ENCODE peak calls at places on chromosome 15, in ten cellular contexts. One of them, this sample, is unnamed.
A peak's percentile ranks its signal among the peaks of the same experiment; 100 is the strongest.

GRCh38 chr15:59376735-59377134 is 4.1 kb upstream of the MYO1E start:
- DNase-seq in HCT116: no peak
- DNase-seq in spleen: no peak
- DNase-seq in K562: no peak
- DNase-seq in stomach: no peak
- DNase-seq in esophagus muscularis mucosa: no peak
- DNase-seq in GM12878: no peak
- DNase-seq in breast epithelium: no peak
- DNase-seq in endothelial cell of umbilical vein: peak; percentile 37
- DNase-seq in vagina: no peak
- DNase-seq in this sample: no peak

GRCh38 chr15:68833734-68834334 is 13.1 kb upstream of the ANP32A start:
- DNase-seq in HCT116: no peak
- DNase-seq in spleen: no peak
- DNase-seq in K562: no peak
- DNase-seq in stomach: no peak
- DNase-seq in esophagus muscularis mucosa: no peak
- DNase-seq in GM12878: no peak
- DNase-seq in breast epithelium: no peak
- DNase-seq in endothelial cell of umbilical vein: no peak
- DNase-seq in vagina: no peak
- DNase-seq in this sample: no peak

GRCh38 chr15:66405605-66406004 is 18.9 kb downstream of the MAP2K1 start:
- DNase-seq in HCT116: no peak
- DNase-seq in spleen: no peak
- DNase-seq in K562: no peak
- DNase-seq in stomach: no peak
- DNase-seq in esophagus muscularis mucosa: no peak
- DNase-seq in GM12878: no peak
- DNase-seq in breast epithelium: no peak
- DNase-seq in endothelial cell of umbilical vein: peak; percentile 83
- DNase-seq in vagina: no peak
- DNase-seq in this sample: no peak

GRCh38 chr15:57640935-57641682 is 49.4 kb downstream of the MYZAP start:
- DNase-seq in HCT116: no peak
- DNase-seq in spleen: no peak
- DNase-seq in K562: peak; percentile 19
- DNase-seq in stomach: no peak
- DNase-seq in esophagus muscularis mucosa: peak; percentile 29
- DNase-seq in GM12878: no peak
- DNase-seq in breast epithelium: no peak
- DNase-seq in endothelial cell of umbilical vein: peak; percentile 41
- DNase-seq in vagina: no peak
- DNase-seq in this sample: peak; percentile 25

GRCh38 chr15:81373996-81374395 is at the start of gene TMC3:
- DNase-seq in HCT116: no peak
- DNase-seq in spleen: no peak
- DNase-seq in K562: no peak
- DNase-seq in stomach: no peak
- DNase-seq in esophagus muscularis mucosa: no peak
- DNase-seq in GM12878: no peak
- DNase-seq in breast epithelium: no peak
- DNase-seq in endothelial cell of umbilical vein: no peak
- DNase-seq in vagina: peak; percentile 80
- DNase-seq in this sample: no peak

GRCh38 chr15:63124506-63124905 is 2.8 kb downstream of the LACTB start:
- DNase-seq in HCT116: no peak
- DNase-seq in spleen: no peak
- DNase-seq in K562: no peak
- DNase-seq in stomach: no peak
- DNase-seq in esophagus muscularis mucosa: no peak
- DNase-seq in GM12878: no peak
- DNase-seq in breast epithelium: no peak
- DNase-seq in endothelial cell of umbilical vein: no peak
- DNase-seq in vagina: no peak
- DNase-seq in this sample: no peak

GRCh38 chr15:62124176-62124952 is 40.7 kb downstream of the C2CD4B start:
- DNase-seq in HCT116: no peak
- DNase-seq in spleen: no peak
- DNase-seq in K562: no peak
- DNase-seq in stomach: no peak
- DNase-seq in esophagus muscularis mucosa: peak; percentile 5
- DNase-seq in GM12878: no peak
- DNase-seq in breast epithelium: no peak
- DNase-seq in endothelial cell of umbilical vein: peak; percentile 99
- DNase-seq in vagina: no peak
- DNase-seq in this sample: no peak

GRCh38 chr15:25775317-25775912 is 87.7 kb downstream of the ATP10A start:
- DNase-seq in HCT116: no peak
- DNase-seq in spleen: no peak
- DNase-seq in K562: no peak
- DNase-seq in stomach: peak; percentile 25
- DNase-seq in esophagus muscularis mucosa: peak; percentile 94
- DNase-seq in GM12878: peak; percentile 40
- DNase-seq in breast epithelium: no peak
- DNase-seq in endothelial cell of umbilical vein: no peak
- DNase-seq in vagina: peak; percentile 84
- DNase-seq in this sample: no peak

GRCh38 chr15:90914240-90915080 is 11.4 kb downstream of the MAN2A2 start:
- DNase-seq in HCT116: no peak
- DNase-seq in spleen: peak; percentile 78
- DNase-seq in K562: no peak
- DNase-seq in stomach: no peak
- DNase-seq in esophagus muscularis mucosa: no peak
- DNase-seq in GM12878: no peak
- DNase-seq in breast epithelium: no peak
- DNase-seq in endothelial cell of umbilical vein: no peak
- DNase-seq in vagina: no peak
- DNase-seq in this sample: no peak

GRCh38 chr15:42858999-42859789 is 61.4 kb downstream of the TTBK2 start:
- DNase-seq in HCT116: no peak
- DNase-seq in spleen: no peak
- DNase-seq in K562: no peak
- DNase-seq in stomach: no peak
- DNase-seq in esophagus muscularis mucosa: no peak
- DNase-seq in GM12878: no peak
- DNase-seq in breast epithelium: no peak
- DNase-seq in endothelial cell of umbilical vein: no peak
- DNase-seq in vagina: no peak
- DNase-seq in this sample: no peak

GRCh38 chr15:89750560-89751542 is at the start of gene MESP1:
- DNase-seq in HCT116: peak; percentile 78
- DNase-seq in spleen: peak; percentile 98
- DNase-seq in K562: peak; percentile 95
- DNase-seq in stomach: peak; percentile 95
- DNase-seq in esophagus muscularis mucosa: peak; percentile 95
- DNase-seq in GM12878: peak; percentile 51
- DNase-seq in breast epithelium: peak; percentile 83
- DNase-seq in endothelial cell of umbilical vein: peak; percentile 91
- DNase-seq in vagina: no peak
- DNase-seq in this sample: peak; percentile 89

GRCh38 chr15:71702496-71702895 is 107.9 kb upstream of the NR2E3 start:
- DNase-seq in HCT116: no peak
- DNase-seq in spleen: no peak
- DNase-seq in K562: no peak
- DNase-seq in stomach: no peak
- DNase-seq in esophagus muscularis mucosa: peak; percentile 75
- DNase-seq in GM12878: no peak
- DNase-seq in breast epithelium: no peak
- DNase-seq in endothelial cell of umbilical vein: no peak
- DNase-seq in vagina: peak; percentile 60
- DNase-seq in this sample: no peak
- TF ChIP-seq CTCF in HCT116: no peak
- TF ChIP-seq CTCF in spleen: no peak
- TF ChIP-seq CTCF in K562: no peak
- TF ChIP-seq CTCF in stomach: no peak
- TF ChIP-seq CTCF in esophagus muscularis mucosa: no peak
- TF ChIP-seq CTCF in GM12878: no peak
- TF ChIP-seq CTCF in breast epithelium: no peak
- TF ChIP-seq CTCF in endothelial cell of umbilical vein: no peak
- TF ChIP-seq CTCF in vagina: no peak
- TF ChIP-seq CTCF in this sample: no peak

GRCh38 chr15:32872606-32873291 is 154.9 kb downstream of the GREM1 start:
- DNase-seq in HCT116: no peak
- DNase-seq in spleen: no peak
- DNase-seq in K562: no peak
- DNase-seq in stomach: peak; percentile 26
- DNase-seq in esophagus muscularis mucosa: no peak
- DNase-seq in GM12878: no peak
- DNase-seq in breast epithelium: no peak
- DNase-seq in endothelial cell of umbilical vein: no peak
- DNase-seq in vagina: peak; percentile 98
- DNase-seq in this sample: no peak
- TF ChIP-seq POLR2AphosphoS5 in HCT116: no peak
- TF ChIP-seq POLR2AphosphoS5 in spleen: no peak
- TF ChIP-seq POLR2AphosphoS5 in K562: no peak
- TF ChIP-seq POLR2AphosphoS5 in stomach: peak; percentile 67
- TF ChIP-seq POLR2AphosphoS5 in esophagus muscularis mucosa: peak; percentile 65
- TF ChIP-seq POLR2AphosphoS5 in GM12878: no peak
- TF ChIP-seq POLR2AphosphoS5 in breast epithelium: no peak
- TF ChIP-seq POLR2AphosphoS5 in endothelial cell of umbilical vein: no peak
- TF ChIP-seq POLR2AphosphoS5 in vagina: peak; percentile 68
- TF ChIP-seq POLR2AphosphoS5 in this sample: peak; percentile 34

DNA sequence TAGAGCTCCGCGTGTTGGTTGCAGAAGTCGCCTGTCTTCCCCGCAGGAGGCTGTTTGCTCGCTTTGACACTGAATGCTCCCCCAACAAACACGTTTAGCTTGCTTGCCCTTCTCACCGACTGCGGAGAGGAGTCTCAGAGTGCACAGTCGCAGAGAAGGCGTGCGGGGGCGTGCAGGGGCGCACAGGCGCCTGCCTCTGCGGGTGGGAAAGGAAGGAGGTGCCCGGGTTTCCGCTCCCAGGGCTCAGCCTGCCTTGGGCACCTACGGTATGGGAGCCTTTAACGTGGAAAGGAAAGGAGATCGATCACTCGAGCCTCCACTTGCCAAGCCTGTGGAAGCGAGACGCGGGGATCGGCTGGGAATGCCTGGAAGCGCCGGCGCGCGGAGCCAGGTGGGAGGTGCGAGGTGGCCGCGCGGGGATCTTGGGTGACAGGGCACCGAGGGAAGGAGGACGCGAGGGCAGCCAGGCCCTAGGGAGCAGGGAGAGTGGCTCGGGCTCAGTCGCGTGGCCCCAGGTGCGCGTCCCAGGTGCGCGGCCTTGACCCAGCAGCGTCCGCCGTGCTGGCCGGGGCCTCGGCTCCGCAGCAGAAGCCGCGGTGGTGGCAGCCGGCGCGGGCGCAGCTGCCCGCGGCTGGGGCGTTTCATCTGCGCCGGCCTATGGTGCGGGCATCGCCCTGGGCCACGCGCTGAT is at the start of gene FAN1:
- DNase-seq in HCT116: peak; percentile 80
- DNase-seq in spleen: peak; percentile 95
- DNase-seq in K562: peak; percentile 76
- DNase-seq in stomach: peak; percentile 92
- DNase-seq in esophagus muscularis mucosa: peak; percentile 95
- DNase-seq in GM12878: peak; percentile 77
- DNase-seq in breast epithelium: peak; percentile 77
- DNase-seq in endothelial cell of umbilical vein: peak; percentile 90
- DNase-seq in vagina: peak; percentile 90
- DNase-seq in this sample: peak; percentile 91
- TF ChIP-seq POLR2A in HCT116: peak; percentile 85
- TF ChIP-seq POLR2A in spleen: no peak
- TF ChIP-seq POLR2A in K562: peak; percentile 79
- TF ChIP-seq POLR2A in stomach: no peak
- TF ChIP-seq POLR2A in esophagus muscularis mucosa: no peak
- TF ChIP-seq POLR2A in GM12878: peak; percentile 93
- TF ChIP-seq POLR2A in breast epithelium: no peak
- TF ChIP-seq POLR2A in endothelial cell of umbilical vein: peak; percentile 74
- TF ChIP-seq POLR2A in vagina: no peak
- TF ChIP-seq POLR2A in this sample: peak; percentile 60

GRCh38 chr15:64894395-64895056 is 17.2 kb upstream of the ANKDD1A start:
- DNase-seq in HCT116: no peak
- DNase-seq in spleen: peak; percentile 96
- DNase-seq in K562: no peak
- DNase-seq in stomach: peak; percentile 61
- DNase-seq in esophagus muscularis mucosa: no peak
- DNase-seq in GM12878: peak; percentile 76
- DNase-seq in breast epithelium: no peak
- DNase-seq in endothelial cell of umbilical vein: no peak
- DNase-seq in vagina: no peak
- DNase-seq in this sample: peak; percentile 11

GRCh38 chr15:64896371-64897069 is 15.2 kb upstream of the ANKDD1A start:
- DNase-seq in HCT116: no peak
- DNase-seq in spleen: no peak
- DNase-seq in K562: no peak
- DNase-seq in stomach: no peak
- DNase-seq in esophagus muscularis mucosa: no peak
- DNase-seq in GM12878: no peak
- DNase-seq in breast epithelium: no peak
- DNase-seq in endothelial cell of umbilical vein: no peak
- DNase-seq in vagina: no peak
- DNase-seq in this sample: no peak

GRCh38 chr15:64897345-64897985 is 14.2 kb upstream of the ANKDD1A start:
- DNase-seq in HCT116: no peak
- DNase-seq in spleen: peak; percentile 91
- DNase-seq in K562: no peak
- DNase-seq in stomach: peak; percentile 74
- DNase-seq in esophagus muscularis mucosa: no peak
- DNase-seq in GM12878: no peak
- DNase-seq in breast epithelium: no peak
- DNase-seq in endothelial cell of umbilical vein: peak; percentile 76
- DNase-seq in vagina: no peak
- DNase-seq in this sample: no peak

GRCh38 chr15:64893481-64894394 is 18.0 kb upstream of the ANKDD1A start:
- DNase-seq in HCT116: peak; percentile 24
- DNase-seq in spleen: peak; percentile 98
- DNase-seq in K562: peak; percentile 89
- DNase-seq in stomach: peak; percentile 91
- DNase-seq in esophagus muscularis mucosa: peak; percentile 98
- DNase-seq in GM12878: peak; percentile 99
- DNase-seq in breast epithelium: peak; percentile 83
- DNase-seq in endothelial cell of umbilical vein: peak; percentile 98
- DNase-seq in vagina: peak; percentile 99
- DNase-seq in this sample: peak; percentile 80

DNA sequence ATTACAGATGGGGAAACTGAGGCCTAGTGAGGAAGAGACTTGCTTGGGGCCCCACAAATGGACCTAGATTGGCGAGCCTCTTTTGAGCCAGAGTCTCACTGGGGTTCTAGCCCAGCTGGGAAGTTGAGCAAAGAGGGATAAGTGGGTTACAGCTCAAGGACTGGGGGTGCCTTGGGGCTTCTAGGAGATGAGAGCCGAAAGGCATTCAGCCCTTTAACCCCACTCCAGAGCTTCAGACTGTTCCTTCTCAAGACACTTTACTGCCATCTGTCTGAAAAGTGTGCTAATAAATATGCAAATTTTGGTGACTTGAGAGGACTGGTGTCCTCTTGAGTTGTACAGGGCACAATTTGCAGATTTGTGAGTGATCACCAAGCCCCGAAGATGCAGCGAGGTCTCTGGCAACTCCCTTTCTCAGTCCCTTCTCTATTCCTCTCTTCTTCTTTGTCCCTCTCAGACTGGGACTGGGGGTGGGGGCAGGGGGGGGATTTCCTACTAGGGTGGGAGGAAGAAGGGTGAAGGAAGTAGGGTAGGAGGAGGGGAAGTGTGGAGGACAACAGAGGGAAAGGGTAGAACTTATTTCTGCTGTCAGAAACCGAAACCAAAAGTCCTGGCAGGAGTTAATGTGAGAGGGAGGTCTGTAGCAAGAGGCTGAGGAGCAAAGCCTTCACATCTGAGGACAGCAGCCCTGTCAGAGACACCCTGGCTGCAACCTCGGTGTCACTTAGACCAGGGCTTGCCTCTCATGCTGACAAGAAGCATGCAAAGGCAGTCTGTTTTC is 16.2 kb upstream of the ANKDD1A start:
- DNase-seq in HCT116: no peak
- DNase-seq in spleen: no peak
- DNase-seq in K562: no peak
- DNase-seq in stomach: peak; percentile 31
- DNase-seq in esophagus muscularis mucosa: no peak
- DNase-seq in GM12878: peak; percentile 77
- DNase-seq in breast epithelium: no peak
- DNase-seq in endothelial cell of umbilical vein: peak; percentile 53
- DNase-seq in vagina: no peak
- DNase-seq in this sample: no peak
- TF ChIP-seq CTCF in HCT116: no peak
- TF ChIP-seq CTCF in spleen: peak; percentile 41
- TF ChIP-seq CTCF in K562: peak; percentile 47
- TF ChIP-seq CTCF in stomach: no peak
- TF ChIP-seq CTCF in esophagus muscularis mucosa: no peak
- TF ChIP-seq CTCF in GM12878: peak; percentile 56
- TF ChIP-seq CTCF in breast epithelium: no peak
- TF ChIP-seq CTCF in endothelial cell of umbilical vein: no peak
- TF ChIP-seq CTCF in vagina: no peak
- TF ChIP-seq CTCF in this sample: no peak